ENCODE peak calls at places on chromosomes 11 and 22, in seven cellular contexts. I, Y, N, J, W, B and L are unnamed samples.

GRCh38 chr11:15723966-15724365 is 609.2 kb downstream of the INSC start:
- DNase-seq in I (no peak), Y (no peak), N (no peak), J (no peak), W (no peak), B (no peak), L (no peak)

GRCh38 chr11:121494355-121495099 is 41.8 kb upstream of the SORL1-AS1 start:
- DNase-seq in I (no peak), Y (no peak), N (peak), J (no peak), W (no peak), B (no peak), L (peak)

GRCh38 chr11:74487875-74488274 is 5.6 kb downstream of the LIPT2 start:
- DNase-seq in I (no peak), Y (peak), N (peak), J (no peak), W (no peak), B (no peak), L (peak)

GRCh38 chr22:28132466-28132865 is 213.4 kb upstream of the PITPNB start:
- DNase-seq in I (no peak), Y (no peak), N (no peak), J (no peak), W (no peak), B (no peak), L (no peak)

GRCh38 chr22:37194750-37195149 is 6.7 kb upstream of the C1QTNF6 start:
- DNase-seq in I (no peak), Y (no peak), N (peak), J (no peak), W (no peak), B (no peak), L (no peak)

GRCh38 chr11:117843666-117844484 is 19.3 kb upstream of the FXYD2 start:
- DNase-seq in I (no peak), Y (peak), N (peak), J (peak), W (peak), B (peak), L (peak)

GRCh38 chr11:215581-216037 is 8.1 kb downstream of the RIC8A start:
- DNase-seq in I (no peak), Y (no peak), N (no peak), J (no peak), W (no peak), B (no peak), L (no peak)

GRCh38 chr22:27512283-27512761 is 289.2 kb downstream of the MN1 start:
- DNase-seq in I (peak), Y (peak), N (no peak), J (peak), W (no peak), B (peak), L (no peak)

GRCh38 chr22:22871536-22872278 is 15.9 kb upstream of the IGLL5 start:
- DNase-seq in I (no peak), Y (no peak), N (no peak), J (no peak), W (no peak), B (no peak), L (peak)

GRCh38 chr11:68551223-68551622 is 90.7 kb downstream of the PPP6R3 start:
- DNase-seq in I (no peak), Y (no peak), N (no peak), J (no peak), W (no peak), B (no peak), L (no peak)

GRCh38 chr11:65182258-65183170 is 786 bp downstream of the CAPN1 start:
- DNase-seq in I (no peak), Y (peak), N (peak), J (peak), W (no peak), B (peak), L (no peak)

GRCh38 chr11:17810736-17811135 is 76.2 kb downstream of the KCNC1 start:
- DNase-seq in I (peak), Y (peak), N (no peak), J (peak), W (no peak), B (no peak), L (no peak)

GRCh38 chr22:22702159-22702873 is 57.9 kb downstream of the GGTLC2 start:
- DNase-seq in I (no peak), Y (peak), N (peak), J (no peak), W (no peak), B (no peak), L (peak)

GRCh38 chr11:130023204-130023603 is 20.6 kb upstream of the PRDM10 start:
- DNase-seq in I (no peak), Y (peak), N (no peak), J (peak), W (no peak), B (no peak), L (no peak)

GRCh38 chr22:24730864-24731263 is 43.7 kb downstream of the PIWIL3 start:
- DNase-seq in I (no peak), Y (no peak), N (no peak), J (no peak), W (no peak), B (no peak), L (no peak)

GRCh38 chr22:27153386-27153785 is 496.0 kb downstream of the MIAT start:
- DNase-seq in I (no peak), Y (no peak), N (no peak), J (no peak), W (no peak), B (no peak), L (no peak)

GRCh38 chr11:19861171-19861570 is 148.5 kb downstream of the NAV2 start:
- DNase-seq in I (no peak), Y (no peak), N (no peak), J (peak), W (no peak), B (no peak), L (no peak)

GRCh38 chr22:35482974-35483373 is 57.7 kb upstream of the RASD2 start:
- DNase-seq in I (no peak), Y (no peak), N (no peak), J (no peak), W (no peak), B (no peak), L (no peak)

GRCh38 chr22:33650244-33650643 is 270.0 kb downstream of the LARGE1 start:
- DNase-seq in I (no peak), Y (no peak), N (no peak), J (no peak), W (no peak), B (no peak), L (no peak)

DNA sequence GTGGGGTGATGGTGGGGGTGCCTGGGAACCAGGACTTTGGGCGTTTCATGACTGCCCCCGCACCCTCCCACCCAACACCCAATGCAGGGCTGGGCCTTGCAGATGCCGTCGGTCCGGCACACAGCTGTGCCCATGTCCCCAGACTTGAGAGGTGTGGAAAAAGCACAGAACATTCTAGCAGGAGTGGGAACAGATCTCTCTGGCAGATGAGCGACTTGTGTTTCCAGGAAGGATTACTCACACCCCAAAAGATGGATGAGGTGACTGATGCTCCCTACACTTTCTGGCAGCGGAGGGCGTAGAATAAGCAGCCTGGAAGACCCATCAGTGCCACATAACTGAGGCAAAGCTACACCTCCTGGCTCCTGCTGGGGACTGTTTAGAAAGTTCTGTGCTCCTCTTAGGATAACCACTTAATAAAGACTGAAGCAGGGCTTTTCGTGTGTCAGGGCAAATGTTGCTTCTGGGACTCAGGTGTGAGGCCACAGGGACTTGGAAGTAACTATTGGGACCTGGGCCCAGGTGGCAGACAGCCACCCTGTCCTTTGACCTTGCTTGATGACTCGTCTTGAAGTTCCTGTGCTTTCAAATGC is 24.2 kb downstream of the FBLN1 start:
- DNase-seq in I (no peak), Y (no peak), N (no peak), J (no peak), W (no peak), B (no peak), L (no peak)
- TF ChIP-seq CTCF in I (no peak), Y (no peak), N (no peak), J (no peak), W (no peak), B (no peak), L (no peak)

DNA sequence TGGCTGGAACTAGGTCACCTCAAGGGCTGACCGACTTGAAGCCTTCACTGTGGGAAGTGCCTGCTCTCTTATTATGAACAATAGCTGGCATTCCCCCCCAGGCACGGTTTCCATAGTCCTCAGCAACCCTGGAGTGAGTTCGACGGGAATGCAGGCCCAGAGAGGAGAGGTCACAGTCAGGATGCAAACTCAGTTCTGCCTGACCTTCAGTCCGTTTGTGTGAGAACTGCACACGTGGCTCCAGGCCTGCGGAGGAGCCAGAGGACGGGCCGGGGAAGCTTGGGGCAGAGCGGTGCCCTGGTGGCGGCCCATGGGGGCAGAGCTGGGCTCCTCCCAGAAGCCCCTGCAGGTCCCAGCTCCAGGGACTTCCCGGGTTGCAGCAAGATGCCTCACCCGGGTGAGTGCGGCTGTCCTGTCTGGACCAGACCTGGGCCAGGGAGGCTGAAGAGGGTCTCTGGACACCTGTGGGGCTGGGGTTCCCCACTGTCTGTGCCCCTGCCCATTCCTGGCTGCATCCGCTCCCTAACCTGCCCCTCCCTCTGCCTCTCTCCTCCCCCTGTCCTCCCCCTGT is 17.2 kb downstream of the SLC25A18 start:
- DNase-seq in I (no peak), Y (no peak), N (no peak), J (no peak), W (no peak), B (no peak), L (no peak)
- TF ChIP-seq CTCF in I (no peak), Y (no peak), N (no peak), J (no peak), W (no peak), B (no peak), L (no peak)

GRCh38 chr22:38842512-38843200 is 1.2 kb downstream of the NPTXR start:
- DNase-seq in I (no peak), Y (no peak), N (no peak), J (no peak), W (no peak), B (no peak), L (no peak)

GRCh38 chr22:38841635-38842034 is 2.2 kb downstream of the NPTXR start:
- DNase-seq in I (no peak), Y (no peak), N (no peak), J (no peak), W (no peak), B (no peak), L (no peak)

GRCh38 chr22:38844661-38845367 is 986 bp upstream of the NPTXR start:
- DNase-seq in I (no peak), Y (no peak), N (no peak), J (peak), W (no peak), B (no peak), L (no peak)

GRCh38 chr22:38843716-38844660 is at the start of gene NPTXR:
- DNase-seq in I (no peak), Y (no peak), N (no peak), J (no peak), W (peak), B (peak), L (peak)

DNA sequence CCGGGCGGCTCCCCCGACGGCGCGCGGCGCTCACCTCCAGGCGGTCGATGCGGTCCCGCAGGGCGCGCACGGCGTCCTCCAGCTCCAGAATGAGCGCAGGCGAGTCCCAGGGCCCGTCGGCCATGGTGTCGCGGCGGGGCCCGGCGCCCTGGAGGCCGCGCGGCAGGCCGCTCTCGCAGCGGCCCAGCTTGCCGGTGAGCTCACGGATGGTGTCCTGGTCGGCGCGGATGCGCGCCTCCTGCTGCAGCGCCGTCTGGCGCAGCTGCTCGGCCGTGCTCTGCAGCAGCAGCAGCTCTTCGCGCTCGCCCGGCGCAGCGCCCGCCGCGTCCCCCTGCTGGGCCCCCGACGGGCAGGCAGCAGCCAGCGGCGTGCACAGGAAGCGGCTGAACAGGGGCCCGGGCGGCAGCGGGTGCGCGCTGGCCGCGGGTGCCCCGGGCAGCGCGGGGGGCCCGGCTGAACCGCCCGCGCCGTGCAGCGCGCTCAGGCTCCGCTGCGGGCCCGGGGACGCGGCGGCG is 570 bp downstream of the NPTXR start:
- DNase-seq in I (no peak), Y (no peak), N (peak), J (peak), W (peak), B (peak), L (peak)
- TF ChIP-seq CTCF in I (no peak), Y (no peak), N (peak), J (peak), W (peak), B (peak), L (no peak)

GRCh38 chr11:125165111-125165663 is 636 bp downstream of the PKNOX2 start:
- DNase-seq in I (no peak), Y (peak), N (no peak), J (peak), W (no peak), B (peak), L (peak)

GRCh38 chr11:125164091-125164421 is 495 bp upstream of the PKNOX2 start:
- DNase-seq in I (no peak), Y (no peak), N (no peak), J (no peak), W (no peak), B (no peak), L (no peak)

GRCh38 chr11:125165664-125166346 is 1.3 kb downstream of the PKNOX2 start:
- DNase-seq in I (no peak), Y (no peak), N (no peak), J (peak), W (no peak), B (peak), L (no peak)

GRCh38 chr11:125163431-125164011 is 1.0 kb upstream of the PKNOX2 start:
- DNase-seq in I (no peak), Y (no peak), N (no peak), J (no peak), W (peak), B (no peak), L (no peak)

GRCh38 chr11:125164422-125165110 is at the start of gene PKNOX2:
- DNase-seq in I (no peak), Y (peak), N (peak), J (peak), W (peak), B (peak), L (peak)
- TF ChIP-seq CTCF in I (peak), Y (peak), N (peak), J (peak), W (peak), B (peak), L (peak)

DNA sequence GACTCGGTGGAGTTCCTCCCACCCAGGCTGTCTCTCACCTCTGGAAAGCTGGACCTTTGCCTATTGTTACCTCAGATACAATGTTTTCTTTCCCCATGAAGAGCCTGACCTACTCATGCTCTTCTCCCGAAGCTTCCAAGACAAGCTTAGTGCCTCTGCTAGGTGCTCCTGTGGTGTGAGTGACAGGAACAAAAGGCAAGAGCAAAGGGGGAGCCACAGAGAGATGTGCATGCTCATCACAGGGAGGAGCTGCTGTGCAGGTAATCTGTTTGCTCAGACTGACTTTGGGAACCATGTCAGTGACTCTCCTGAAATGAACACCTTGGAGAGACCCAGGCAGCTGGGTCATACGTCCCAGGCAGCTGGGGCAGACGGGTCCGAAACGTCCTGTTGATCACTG is 53.6 kb upstream of the VSTM5 start:
- DNase-seq in I (no peak), Y (no peak), N (no peak), J (no peak), W (no peak), B (no peak), L (no peak)
- TF ChIP-seq CTCF in I (no peak), Y (no peak), N (no peak), J (no peak), W (no peak), B (no peak), L (no peak)

DNA sequence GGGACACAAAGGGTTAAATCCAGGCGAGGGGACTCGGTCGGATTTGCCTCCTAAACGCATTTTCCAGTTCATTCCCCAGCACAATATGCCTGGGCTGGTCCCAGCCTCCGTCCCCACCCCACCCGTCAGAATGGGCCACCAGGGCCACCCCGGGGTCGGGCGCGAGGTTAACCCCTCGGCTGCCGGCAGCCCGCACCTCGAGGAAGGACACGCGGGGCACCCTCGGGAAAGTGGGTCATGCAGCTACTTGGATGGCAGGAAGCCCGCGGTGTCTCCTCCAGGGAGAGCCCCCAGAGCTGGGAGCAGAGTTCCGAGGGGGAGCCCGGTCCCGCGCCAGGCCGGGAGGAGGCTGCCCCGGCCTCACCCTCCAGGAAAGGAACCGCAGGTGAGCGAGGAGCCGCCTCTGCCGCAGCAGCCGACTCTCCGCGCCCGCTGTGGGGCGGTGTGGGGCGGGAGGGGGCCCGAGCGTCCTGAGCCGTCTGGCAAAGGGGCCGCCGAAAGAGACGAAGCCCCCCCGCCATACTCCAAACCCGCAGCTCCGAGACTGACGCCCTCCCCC is 1.4 kb downstream of the NECTIN1 start:
- DNase-seq in I (no peak), Y (peak), N (peak), J (no peak), W (peak), B (peak), L (peak)
- TF ChIP-seq CTCF in I (peak), Y (peak), N (no peak), J (peak), W (peak), B (no peak), L (peak)

GRCh38 chr22:46536559-46537220 is 730 bp downstream of the CELSR1 start:
- DNase-seq in I (no peak), Y (no peak), N (no peak), J (no peak), W (no peak), B (no peak), L (no peak)

GRCh38 chr22:46538816-46539163 is 1.4 kb upstream of the CELSR1 start:
- DNase-seq in I (no peak), Y (peak), N (peak), J (peak), W (no peak), B (no peak), L (peak)

GRCh38 chr22:46537221-46537945 is at the start of gene CELSR1:
- DNase-seq in I (no peak), Y (peak), N (peak), J (peak), W (peak), B (no peak), L (peak)

GRCh38 chr22:46539169-46539568 is 1.7 kb upstream of the CELSR1 start:
- DNase-seq in I (no peak), Y (peak), N (no peak), J (no peak), W (no peak), B (no peak), L (no peak)

GRCh38 chr22:46537946-46538815 is 761 bp upstream of the CELSR1 start:
- DNase-seq in I (no peak), Y (peak), N (no peak), J (peak), W (peak), B (no peak), L (peak)
- TF ChIP-seq CTCF in I (no peak), Y (no peak), N (no peak), J (peak), W (peak), B (no peak), L (peak)

GRCh38 chr11:47468598-47469214 is 19.8 kb upstream of the RAPSN start:
- DNase-seq in I (no peak), Y (no peak), N (no peak), J (no peak), W (no peak), B (no peak), L (no peak)

GRCh38 chr11:47467372-47467771 is 18.4 kb upstream of the RAPSN start:
- DNase-seq in I (no peak), Y (no peak), N (no peak), J (no peak), W (no peak), B (no peak), L (no peak)

GRCh38 chr11:47466701-47467250 is 17.8 kb upstream of the RAPSN start:
- DNase-seq in I (no peak), Y (no peak), N (no peak), J (peak), W (no peak), B (peak), L (no peak)

GRCh38 chr11:47470671-47471070 is 21.7 kb upstream of the RAPSN start:
- DNase-seq in I (no peak), Y (no peak), N (no peak), J (no peak), W (no peak), B (no peak), L (no peak)

GRCh38 chr11:47469411-47470179 is 20.7 kb upstream of the RAPSN start:
- DNase-seq in I (no peak), Y (no peak), N (no peak), J (peak), W (no peak), B (no peak), L (no peak)
- TF ChIP-seq CTCF in I (no peak), Y (no peak), N (no peak), J (no peak), W (no peak), B (no peak), L (no peak)

DNA sequence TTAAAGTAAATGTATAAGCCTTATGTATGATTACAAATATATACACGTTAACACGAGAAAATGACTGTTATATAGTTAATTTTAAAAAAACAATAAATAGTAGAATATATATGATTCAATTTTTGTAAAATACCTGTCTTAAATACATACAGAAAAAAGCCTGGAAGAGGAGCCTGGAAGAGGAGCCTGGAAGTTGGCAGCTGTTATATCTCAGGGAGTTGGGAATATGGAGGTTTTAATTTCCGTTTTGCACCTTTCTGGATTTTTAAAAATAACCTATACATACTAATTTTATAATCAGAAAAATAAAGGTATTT is 111.6 kb downstream of the WT1 start:
- DNase-seq in I (no peak), Y (no peak), N (no peak), J (no peak), W (no peak), B (no peak), L (no peak)
- TF ChIP-seq CTCF in I (no peak), Y (no peak), N (no peak), J (no peak), W (no peak), B (no peak), L (no peak)